ENCODE peak calls at places on chromosomes 1 and 21, in seven cellular contexts. L is hippocampal formation; U is iPS DF 19.7; H is amniotic stem cell; Q is KG1; E is central memory CD4-positive, alpha-beta T cell; N is WTC11. D is an unnamed sample.

GRCh38 chr1:116722016-116722838 is 32.0 kb upstream of the CD2 start:
- DNase-seq in E (no peak), U (no peak), Q (no peak), H (no peak), N (no peak), L (no peak), D (peak; percentile 45)

GRCh38 chr1:198726455-198726854 is 87.6 kb downstream of the PTPRC start:
- DNase-seq in H (no peak), Q (no peak), U (no peak), E (no peak), N (no peak), L (no peak), D (no peak)

GRCh38 chr1:42137766-42138165 is 15.4 kb upstream of the GUCA2B start:
- DNase-seq in L (no peak), U (no peak), N (no peak), E (no peak), H (no peak), Q (no peak), D (no peak)

GRCh38 chr21:26506951-26507350 is 66.1 kb downstream of the CYYR1 start:
- DNase-seq in N (no peak), E (no peak), U (no peak), L (no peak), H (no peak), Q (no peak), D (peak; percentile 11)

GRCh38 chr21:42847051-42847707 is 32.2 kb downstream of the WDR4 start:
- DNase-seq in N (no peak), U (no peak), E (no peak), H (no peak), Q (no peak), L (no peak), D (no peak)

GRCh38 chr1:209896346-209896745 is 41.7 kb upstream of the SYT14 start:
- DNase-seq in E (no peak), L (no peak), H (no peak), Q (no peak), N (no peak), U (no peak), D (no peak)

GRCh38 chr1:55337801-55338447 is 122.8 kb upstream of the USP24 start:
- DNase-seq in U (peak; percentile 35), E (no peak), H (peak; percentile 14), L (no peak), Q (no peak), N (peak; percentile 19), D (peak; percentile 53)

GRCh38 chr1:89873757-89874156 is 52.9 kb downstream of the LRRC8D start:
- DNase-seq in H (no peak), U (no peak), Q (no peak), E (peak; percentile 43), L (no peak), N (no peak), D (no peak)

GRCh38 chr1:9265966-9266365 is 26.7 kb upstream of the SPSB1 start:
- DNase-seq in U (no peak), H (no peak), E (no peak), L (no peak), Q (no peak), N (no peak), D (no peak)

GRCh38 chr1:205009666-205010065 is 33.3 kb upstream of the CNTN2 start:
- DNase-seq in U (no peak), E (no peak), L (no peak), N (no peak), Q (no peak), H (no peak), D (no peak)

GRCh38 chr1:41629136-41629535 is 144.7 kb upstream of the EDN2 start:
- DNase-seq in L (no peak), N (no peak), U (no peak), H (no peak), Q (no peak), E (no peak), D (no peak)

GRCh38 chr1:113153116-113153803 is 80.3 kb downstream of the LRIG2 start:
- DNase-seq in E (no peak), U (no peak), Q (no peak), N (no peak), H (no peak), L (no peak), D (peak; percentile 60)

GRCh38 chr21:43853851-43854772 is 10.9 kb upstream of the AGPAT3 start:
- DNase-seq in H (no peak), Q (no peak), U (no peak), E (no peak), N (no peak), L (no peak), D (no peak)

GRCh38 chr1:162070825-162071224 is 1.3 kb downstream of the NOS1AP start:
- DNase-seq in L (no peak), H (no peak), N (peak; percentile 57), U (no peak), Q (no peak), E (no peak), D (peak; percentile 33)

GRCh38 chr1:203425668-203425999 is 50.0 kb upstream of the PRELP start:
- DNase-seq in Q (no peak), N (no peak), L (no peak), E (no peak), H (no peak), U (no peak), D (peak; percentile 41)

GRCh38 chr1:41268154-41268770 is 26.2 kb upstream of the SCMH1 start:
- DNase-seq in U (no peak), Q (peak; percentile 28), L (peak; percentile 67), E (peak; percentile 46), N (peak; percentile 86), H (peak; percentile 45), D (peak; percentile 87)

GRCh38 chr21:41425954-41426655 is at the start of gene MX1:
- DNase-seq in Q (peak; percentile 6), H (no peak), E (peak; percentile 84), N (peak; percentile 68), L (peak; percentile 22), U (peak; percentile 20), D (peak; percentile 81)

GRCh38 chr1:248696261-248696660 is 6.3 kb downstream of the OR14I1 start:
- DNase-seq in E (no peak), L (no peak), H (no peak), Q (no peak), U (no peak), N (no peak), D (no peak)

GRCh38 chr1:7930547-7931445 is 9.8 kb downstream of the TNFRSF9 start:
- DNase-seq in Q (no peak), L (no peak), H (no peak), E (peak; percentile 44), N (no peak), U (no peak), D (no peak)

GRCh38 chr1:38803647-38804046 is 55.9 kb downstream of the RRAGC start:
- DNase-seq in N (no peak), U (no peak), H (no peak), L (no peak), E (no peak), Q (no peak), D (no peak)

GRCh38 chr1:235280467-235280866 is 47.5 kb downstream of the ARID4B start:
- DNase-seq in H (no peak), N (no peak), L (no peak), Q (no peak), U (no peak), E (no peak), D (no peak)

GRCh38 chr1:161238039-161238473 is at the start of gene NR1I3:
- DNase-seq in U (no peak), Q (no peak), N (no peak), H (no peak), L (no peak), E (no peak), D (peak; percentile 80)

GRCh38 chr1:86965012-86965826 is 50.8 kb downstream of the HS2ST1 start:
- DNase-seq in H (peak; percentile 18), L (peak; percentile 7), U (no peak), N (no peak), E (no peak), Q (no peak), D (peak; percentile 26)

GRCh38 chr1:18922848-18923475 is 20.6 kb upstream of the ALDH4A1 start:
- DNase-seq in U (no peak), Q (no peak), L (no peak), E (no peak), H (no peak), N (no peak), D (no peak)

GRCh38 chr1:7954683-7955082 is 6.8 kb upstream of the PARK7 start:
- DNase-seq in Q (no peak), L (no peak), H (no peak), U (no peak), N (no peak), E (no peak), D (no peak)

GRCh38 chr1:177142791-177143382 is 21.6 kb downstream of the ASTN1 start:
- DNase-seq in H (no peak), L (no peak), N (no peak), E (no peak), Q (no peak), U (no peak), D (no peak)

GRCh38 chr1:236137285-236137852 is 5.0 kb upstream of the GPR137B start:
- DNase-seq in H (no peak), U (no peak), N (no peak), E (no peak), L (no peak), Q (no peak), D (no peak)

GRCh38 chr1:14625587-14626447 is 27.3 kb downstream of the KAZN start:
- DNase-seq in E (no peak), U (no peak), L (no peak), N (no peak), Q (no peak), H (no peak), D (no peak)

GRCh38 chr1:67429528-67430357 is 459 bp downstream of the SERBP1 start:
- DNase-seq in U (no peak), E (peak; percentile 10), H (no peak), L (peak; percentile 38), N (no peak), Q (no peak), D (peak; percentile 44)

GRCh38 chr1:110787328-110788071 is 85.4 kb upstream of the CD53 start:
- DNase-seq in Q (peak; percentile 87), U (no peak), H (no peak), L (no peak), N (no peak), E (peak; percentile 76), D (no peak)

GRCh38 chr1:119320100-119320499 is 48.5 kb upstream of the HAO2 start:
- DNase-seq in N (no peak), H (no peak), Q (no peak), E (no peak), U (no peak), L (no peak), D (no peak)

GRCh38 chr1:175268720-175269119 is 76.1 kb upstream of the KIAA0040 start:
- DNase-seq in Q (no peak), N (no peak), L (no peak), H (no peak), U (no peak), E (no peak), D (peak; percentile 9)

GRCh38 chr1:113140588-113141446 is 67.8 kb downstream of the LRIG2 start:
- DNase-seq in L (peak; percentile 66), E (peak; percentile 17), Q (peak; percentile 25), N (peak; percentile 67), H (peak; percentile 58), U (peak; percentile 23), D (peak; percentile 83)

GRCh38 chr1:48851638-48852037 is 74.9 kb upstream of the BEND5 start:
- DNase-seq in Q (no peak), L (no peak), U (no peak), E (no peak), N (no peak), H (no peak), D (no peak)

GRCh38 chr1:18540136-18540765 is 59.5 kb downstream of the KLHDC7A start:
- DNase-seq in E (no peak), H (no peak), Q (no peak), U (no peak), N (no peak), L (no peak), D (no peak)

GRCh38 chr1:58874757-58875755 is 91.2 kb upstream of the JUN start:
- DNase-seq in N (peak; percentile 53), Q (no peak), H (no peak), U (peak; percentile 35), L (peak; percentile 66), E (no peak), D (peak; percentile 40)

D was measured in hepatocyte.